ENCODE peak calls at places on chromosome 11, in nine cellular contexts. A is fibroblast of lung, N is H1, G is endothelial cell of umbilical vein, H is HCT116, P is mammary epithelial cell, C is IMR-90, O is neural progenitor cell, T is kidney. V is an unnamed sample.

GRCh38 chr11:93734427-93735222 is 6.7 kb downstream of the TAF1D start:
- DNase-seq in A (no peak), N (no peak), G (no peak), H (no peak), P (no peak), C (no peak), O (no peak), T (no peak), V (no peak)

GRCh38 chr11:75344761-75345454 is 6.6 kb downstream of the ARRB1 start:
- DNase-seq in A (no peak), N (no peak), G (no peak), H (no peak), P (no peak), C (peak; percentile 74), O (no peak), T (no peak), V (peak; percentile 59)

GRCh38 chr11:72684236-72684912 is 10.2 kb upstream of the PDE2A start:
- DNase-seq in A (peak; percentile 58), N (no peak), G (peak; percentile 50), H (peak; percentile 44), P (peak; percentile 53), C (peak; percentile 57), O (peak; percentile 52), T (peak; percentile 84), V (peak; percentile 92)

GRCh38 chr11:14503023-14503422 is 3.4 kb upstream of the COPB1 start:
- DNase-seq in A (peak; percentile 12), N (no peak), G (no peak), H (no peak), P (no peak), C (peak; percentile 18), O (no peak), T (no peak), V (no peak)

GRCh38 chr11:10407055-10407454 is 48.0 kb upstream of the AMPD3 start:
- DNase-seq in A (peak; percentile 35), N (no peak), G (peak; percentile 49), H (peak; percentile 40), P (peak; percentile 82), C (peak; percentile 63), O (no peak), T (no peak), V (no peak)

GRCh38 chr11:119479685-119480275 is 56.8 kb upstream of the THY1 start:
- DNase-seq in A (peak; percentile 50), N (no peak), G (peak; percentile 17), H (no peak), P (peak; percentile 45), C (peak; percentile 65), O (peak; percentile 67), T (peak; percentile 4), V (peak; percentile 78)

GRCh38 chr11:19656140-19656541 is 56.5 kb upstream of the NAV2 start:
- DNase-seq in A (no peak), N (no peak), G (no peak), H (no peak), P (peak; percentile 84), C (no peak), O (no peak), T (no peak), V (peak; percentile 55)

GRCh38 chr11:108672113-108672512 is 7.2 kb downstream of the DDX10 start:
- DNase-seq in A (peak; percentile 78), N (no peak), G (peak; percentile 27), H (no peak), P (no peak), C (peak; percentile 61), O (peak; percentile 13), T (no peak), V (no peak)

GRCh38 chr11:107385361-107385982 is 72.2 kb downstream of the CWF19L2 start:
- DNase-seq in A (peak; percentile 20), N (no peak), G (no peak), H (peak; percentile 29), P (peak; percentile 89), C (peak; percentile 29), O (no peak), T (no peak), V (no peak)

GRCh38 chr11:77633856-77634425 is 3.7 kb downstream of the CLNS1A start:
- DNase-seq in A (no peak), N (no peak), G (no peak), H (no peak), P (no peak), C (no peak), O (no peak), T (no peak), V (no peak)

GRCh38 chr11:76885390-76886097 is 24.8 kb downstream of the ACER3 start:
- DNase-seq in A (peak; percentile 79), N (no peak), G (peak; percentile 96), H (no peak), P (peak; percentile 79), C (peak; percentile 49), O (no peak), T (peak; percentile 69), V (no peak)

GRCh38 chr11:134460044-134460371 is 48.0 kb upstream of the B3GAT1 start:
- DNase-seq in A (no peak), N (no peak), G (no peak), H (no peak), P (no peak), C (no peak), O (no peak), T (no peak), V (no peak)

GRCh38 chr11:117917591-117917990 is 11.6 kb downstream of the TMPRSS13 start:
- DNase-seq in A (no peak), N (no peak), G (no peak), H (no peak), P (no peak), C (no peak), O (no peak), T (no peak), V (peak; percentile 28)

GRCh38 chr11:33257160-33257896 is at the start of gene HIPK3:
- DNase-seq in A (peak; percentile 75), N (no peak), G (peak; percentile 79), H (no peak), P (peak; percentile 71), C (peak; percentile 68), O (peak; percentile 94), T (peak; percentile 96), V (peak; percentile 91)

DNA sequence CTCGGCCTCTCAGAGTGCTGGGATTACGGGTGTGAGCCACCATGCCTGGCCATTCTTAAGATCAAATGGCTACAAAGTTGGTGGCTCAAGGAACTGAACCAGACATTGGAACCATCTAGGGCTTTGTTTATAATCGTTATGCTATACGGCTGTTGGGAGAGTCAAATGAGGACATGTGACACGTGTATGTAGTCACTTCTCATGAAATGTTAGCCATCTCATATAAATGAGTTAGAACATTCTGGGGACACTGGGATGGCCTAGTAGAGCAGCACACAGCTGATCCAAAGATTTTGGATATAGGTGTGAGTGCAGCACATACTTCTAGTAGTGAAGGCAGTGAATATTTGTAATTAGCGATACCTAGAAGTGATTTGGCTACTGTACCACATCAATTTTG is 6.6 kb upstream of the RBM4 start:
- DNase-seq in A (no peak), N (no peak), G (no peak), H (no peak), P (no peak), C (no peak), O (no peak), T (no peak), V (no peak)
- H3K4me1 ChIP-seq in A (no peaks in the 10 kb centered on the region), N (no peaks in the 10 kb centered on the region), G (no peaks in the 10 kb centered on the region), H (peaks cover 6% of the 10 kb centered on the region), P (peaks cover 7% of the 10 kb centered on the region), C (no peaks in the 10 kb centered on the region), O (no peaks in the 10 kb centered on the region), T (no peaks in the 10 kb centered on the region), V (no peaks in the 10 kb centered on the region)

GRCh38 chr11:100235085-100235484 is 452.0 kb upstream of the ARHGAP42 start:
- DNase-seq in A (no peak), N (no peak), G (no peak), H (no peak), P (no peak), C (no peak), O (no peak), T (no peak), V (no peak)
- H3K27ac ChIP-seq in A (no peak overlapping the region), N (no peak overlapping the region), G (no peak overlapping the region), H (no peak overlapping the region), P (no peak overlapping the region), C (no peak overlapping the region), O (no peak overlapping the region), T (no peak overlapping the region), V (no peak overlapping the region)

GRCh38 chr11:862704-863388 is 20.2 kb downstream of the TSPAN4 start:
- DNase-seq in A (no peak), N (no peak), G (no peak), H (no peak), P (no peak), C (no peak), O (no peak), T (no peak), V (no peak)
- H3K9ac ChIP-seq in A (no peak overlapping the region), N (peak overlapping the region; percentile 30), G (no peak overlapping the region), H (no peak overlapping the region), P (no peak overlapping the region), C (no peak overlapping the region), O (peak overlapping the region; percentile 18), T (no peak overlapping the region), V (no peak overlapping the region)

GRCh38 chr11:1569251-1569780 is 2.8 kb downstream of the DUSP8 start:
- DNase-seq in A (no peak), N (no peak), G (no peak), H (no peak), P (no peak), C (no peak), O (no peak), T (no peak), V (no peak)

GRCh38 chr11:1568451-1568911 is 3.6 kb downstream of the DUSP8 start:
- DNase-seq in A (no peak), N (no peak), G (no peak), H (no peak), P (no peak), C (no peak), O (peak; percentile 88), T (peak; percentile 73), V (peak; percentile 96)

GRCh38 chr11:1570896-1571759 is 943 bp downstream of the DUSP8 start:
- DNase-seq in A (no peak), N (no peak), G (no peak), H (no peak), P (no peak), C (no peak), O (peak; percentile 70), T (peak; percentile 81), V (peak; percentile 83)

GRCh38 chr11:1570531-1570895 is 1.6 kb downstream of the DUSP8 start:
- DNase-seq in A (no peak), N (no peak), G (no peak), H (no peak), P (no peak), C (no peak), O (no peak), T (no peak), V (peak; percentile 51)

GRCh38 chr11:1570001-1570453 is 2.0 kb downstream of the DUSP8 start:
- DNase-seq in A (no peak), N (no peak), G (no peak), H (no peak), P (no peak), C (no peak), O (no peak), T (no peak), V (peak; percentile 53)
- H3K4me1 ChIP-seq in A (no peaks in the 10 kb centered on the region), N (no peaks in the 10 kb centered on the region), G (peaks cover 5% of the 10 kb centered on the region), H (peaks cover 29% of the 10 kb centered on the region), P (peaks cover 10% of the 10 kb centered on the region), C (peaks cover 4% of the 10 kb centered on the region), O (peaks cover 25% of the 10 kb centered on the region), T (peaks cover 19% of the 10 kb centered on the region), V (peaks cover 12% of the 10 kb centered on the region)

GRCh38 chr11:65502274-65502851 is 3.5 kb downstream of the MALAT1 start:
- DNase-seq in A (peak; percentile 55), N (no peak), G (peak; percentile 63), H (no peak), P (no peak), C (peak; percentile 61), O (no peak), T (no peak), V (no peak)
- H3K27ac ChIP-seq in A (peak overlapping the region; percentile 100), N (no peak overlapping the region), G (peak overlapping the region; percentile 89), H (peak overlapping the region; percentile 98), P (peak overlapping the region; percentile 98), C (no peak overlapping the region), O (peak overlapping the region; percentile 12), T (peak overlapping the region; percentile 99), V (peak overlapping the region; percentile 12)

V was measured in endodermal cell.